ENCODE peak calls at places on chromosomes 11 and 22, in nine cellular contexts. One of them, this sample, is unnamed.

GRCh38 chr11:12540075-12540685 is 134.0 kb upstream of the TEAD1 start:
- DNase-seq in RWPE2: no peak
- DNase-seq in Calu3: no peak
- DNase-seq in GM10248: no peak
- DNase-seq in body of pancreas: no peak
- DNase-seq in lung: no peak
- DNase-seq in pancreas: no peak
- DNase-seq in nephron progenitor cell: no peak
- DNase-seq in mucosa of descending colon: no peak
- DNase-seq in this sample: no peak

GRCh38 chr11:12091957-12092558 is 18.3 kb upstream of the MICAL2 start:
- DNase-seq in GM10248: no peak
- DNase-seq in body of pancreas: no peak
- DNase-seq in Calu3: no peak
- DNase-seq in mucosa of descending colon: no peak
- DNase-seq in nephron progenitor cell: no peak
- DNase-seq in pancreas: no peak
- DNase-seq in RWPE2: no peak
- DNase-seq in lung: no peak
- DNase-seq in this sample: no peak

GRCh38 chr11:8011981-8012444 is 24.9 kb downstream of the EIF3F start:
- DNase-seq in Calu3: no peak
- DNase-seq in RWPE2: no peak
- DNase-seq in GM10248: no peak
- DNase-seq in lung: no peak
- DNase-seq in nephron progenitor cell: no peak
- DNase-seq in pancreas: no peak
- DNase-seq in body of pancreas: no peak
- DNase-seq in mucosa of descending colon: no peak
- DNase-seq in this sample: no peak

GRCh38 chr22:48931452-48931851 is 896.2 kb downstream of the BRD1 start:
- DNase-seq in mucosa of descending colon: no peak
- DNase-seq in pancreas: no peak
- DNase-seq in Calu3: no peak
- DNase-seq in GM10248: no peak
- DNase-seq in RWPE2: no peak
- DNase-seq in lung: no peak
- DNase-seq in nephron progenitor cell: no peak
- DNase-seq in body of pancreas: no peak
- DNase-seq in this sample: no peak

GRCh38 chr11:13644997-13645667 is 23.3 kb upstream of the FAR1 start:
- DNase-seq in nephron progenitor cell: no peak
- DNase-seq in pancreas: no peak
- DNase-seq in body of pancreas: peak
- DNase-seq in lung: no peak
- DNase-seq in Calu3: no peak
- DNase-seq in mucosa of descending colon: no peak
- DNase-seq in RWPE2: no peak
- DNase-seq in GM10248: no peak
- DNase-seq in this sample: no peak

GRCh38 chr11:32838505-32839274 is 9.0 kb downstream of the PRRG4 start:
- DNase-seq in lung: no peak
- DNase-seq in Calu3: no peak
- DNase-seq in mucosa of descending colon: no peak
- DNase-seq in pancreas: no peak
- DNase-seq in body of pancreas: no peak
- DNase-seq in RWPE2: no peak
- DNase-seq in GM10248: no peak
- DNase-seq in nephron progenitor cell: no peak
- DNase-seq in this sample: no peak

GRCh38 chr11:120680322-120680721 is 168.8 kb downstream of the GRIK4 start:
- DNase-seq in RWPE2: no peak
- DNase-seq in pancreas: no peak
- DNase-seq in lung: no peak
- DNase-seq in nephron progenitor cell: no peak
- DNase-seq in body of pancreas: no peak
- DNase-seq in GM10248: no peak
- DNase-seq in mucosa of descending colon: no peak
- DNase-seq in Calu3: no peak
- DNase-seq in this sample: no peak

GRCh38 chr11:1832181-1832988 is 2.4 kb upstream of the SYT8 start:
- DNase-seq in pancreas: peak
- DNase-seq in body of pancreas: peak
- DNase-seq in GM10248: peak
- DNase-seq in lung: no peak
- DNase-seq in RWPE2: no peak
- DNase-seq in Calu3: peak
- DNase-seq in nephron progenitor cell: peak
- DNase-seq in mucosa of descending colon: peak
- DNase-seq in this sample: no peak

GRCh38 chr11:9613118-9613829 is 39.8 kb downstream of the WEE1 start:
- DNase-seq in body of pancreas: peak
- DNase-seq in pancreas: peak
- DNase-seq in lung: peak
- DNase-seq in RWPE2: peak
- DNase-seq in nephron progenitor cell: peak
- DNase-seq in GM10248: peak
- DNase-seq in mucosa of descending colon: peak
- DNase-seq in Calu3: peak
- DNase-seq in this sample: peak

GRCh38 chr11:61728940-61729219 is 23.6 kb upstream of the MYRF start:
- DNase-seq in mucosa of descending colon: no peak
- DNase-seq in lung: peak
- DNase-seq in GM10248: peak
- DNase-seq in Calu3: peak
- DNase-seq in nephron progenitor cell: no peak
- DNase-seq in body of pancreas: no peak
- DNase-seq in RWPE2: no peak
- DNase-seq in pancreas: no peak
- DNase-seq in this sample: no peak

GRCh38 chr22:27804683-27805297 is 3.2 kb upstream of the MN1 start:
- DNase-seq in mucosa of descending colon: peak
- DNase-seq in nephron progenitor cell: peak
- DNase-seq in pancreas: peak
- DNase-seq in lung: peak
- DNase-seq in Calu3: peak
- DNase-seq in RWPE2: no peak
- DNase-seq in GM10248: peak
- DNase-seq in body of pancreas: peak
- DNase-seq in this sample: peak

GRCh38 chr22:17896552-17896951 is 122.3 kb upstream of the BID start:
- DNase-seq in nephron progenitor cell: peak
- DNase-seq in pancreas: peak
- DNase-seq in mucosa of descending colon: no peak
- DNase-seq in body of pancreas: peak
- DNase-seq in Calu3: no peak
- DNase-seq in GM10248: no peak
- DNase-seq in RWPE2: no peak
- DNase-seq in lung: no peak
- DNase-seq in this sample: no peak

GRCh38 chr22:49827853-49828598 is at the start of gene BRD1:
- DNase-seq in body of pancreas: peak
- DNase-seq in mucosa of descending colon: peak
- DNase-seq in RWPE2: no peak
- DNase-seq in lung: no peak
- DNase-seq in GM10248: peak
- DNase-seq in Calu3: peak
- DNase-seq in pancreas: peak
- DNase-seq in nephron progenitor cell: peak
- DNase-seq in this sample: no peak

GRCh38 chr11:114061053-114062049 is 1.8 kb downstream of the ZBTB16 start:
- DNase-seq in nephron progenitor cell: peak
- DNase-seq in Calu3: no peak
- DNase-seq in lung: peak
- DNase-seq in body of pancreas: peak
- DNase-seq in RWPE2: no peak
- DNase-seq in pancreas: peak
- DNase-seq in mucosa of descending colon: peak
- DNase-seq in GM10248: no peak
- DNase-seq in this sample: no peak

GRCh38 chr11:113240790-113241189 is 73.6 kb upstream of the TTC12 start:
- DNase-seq in body of pancreas: no peak
- DNase-seq in mucosa of descending colon: no peak
- DNase-seq in GM10248: no peak
- DNase-seq in pancreas: no peak
- DNase-seq in RWPE2: no peak
- DNase-seq in Calu3: no peak
- DNase-seq in nephron progenitor cell: no peak
- DNase-seq in lung: no peak
- DNase-seq in this sample: no peak

GRCh38 chr11:69825037-69825834 is 6.0 kb upstream of the FGF3 start:
- DNase-seq in nephron progenitor cell: no peak
- DNase-seq in body of pancreas: no peak
- DNase-seq in RWPE2: no peak
- DNase-seq in Calu3: peak
- DNase-seq in GM10248: no peak
- DNase-seq in lung: no peak
- DNase-seq in mucosa of descending colon: peak
- DNase-seq in pancreas: no peak
- DNase-seq in this sample: no peak

GRCh38 chr22:49567894-49568750 is 259.6 kb downstream of the BRD1 start:
- DNase-seq in nephron progenitor cell: no peak
- DNase-seq in pancreas: no peak
- DNase-seq in Calu3: no peak
- DNase-seq in RWPE2: no peak
- DNase-seq in mucosa of descending colon: no peak
- DNase-seq in body of pancreas: no peak
- DNase-seq in lung: no peak
- DNase-seq in GM10248: no peak
- DNase-seq in this sample: peak

GRCh38 chr11:102006835-102007566 is 40.2 kb upstream of the CFAP300 start:
- DNase-seq in GM10248: no peak
- DNase-seq in Calu3: peak
- DNase-seq in lung: no peak
- DNase-seq in body of pancreas: no peak
- DNase-seq in mucosa of descending colon: peak
- DNase-seq in nephron progenitor cell: no peak
- DNase-seq in RWPE2: no peak
- DNase-seq in pancreas: no peak
- DNase-seq in this sample: no peak

GRCh38 chr22:35514366-35514765 is 26.3 kb upstream of the RASD2 start:
- DNase-seq in mucosa of descending colon: no peak
- DNase-seq in lung: no peak
- DNase-seq in RWPE2: no peak
- DNase-seq in body of pancreas: no peak
- DNase-seq in pancreas: no peak
- DNase-seq in Calu3: no peak
- DNase-seq in nephron progenitor cell: no peak
- DNase-seq in GM10248: no peak
- DNase-seq in this sample: no peak

GRCh38 chr22:48864748-48865147 is 962.9 kb downstream of the BRD1 start:
- DNase-seq in mucosa of descending colon: no peak
- DNase-seq in nephron progenitor cell: no peak
- DNase-seq in Calu3: no peak
- DNase-seq in lung: no peak
- DNase-seq in GM10248: no peak
- DNase-seq in body of pancreas: no peak
- DNase-seq in pancreas: no peak
- DNase-seq in RWPE2: peak
- DNase-seq in this sample: no peak

DNA sequence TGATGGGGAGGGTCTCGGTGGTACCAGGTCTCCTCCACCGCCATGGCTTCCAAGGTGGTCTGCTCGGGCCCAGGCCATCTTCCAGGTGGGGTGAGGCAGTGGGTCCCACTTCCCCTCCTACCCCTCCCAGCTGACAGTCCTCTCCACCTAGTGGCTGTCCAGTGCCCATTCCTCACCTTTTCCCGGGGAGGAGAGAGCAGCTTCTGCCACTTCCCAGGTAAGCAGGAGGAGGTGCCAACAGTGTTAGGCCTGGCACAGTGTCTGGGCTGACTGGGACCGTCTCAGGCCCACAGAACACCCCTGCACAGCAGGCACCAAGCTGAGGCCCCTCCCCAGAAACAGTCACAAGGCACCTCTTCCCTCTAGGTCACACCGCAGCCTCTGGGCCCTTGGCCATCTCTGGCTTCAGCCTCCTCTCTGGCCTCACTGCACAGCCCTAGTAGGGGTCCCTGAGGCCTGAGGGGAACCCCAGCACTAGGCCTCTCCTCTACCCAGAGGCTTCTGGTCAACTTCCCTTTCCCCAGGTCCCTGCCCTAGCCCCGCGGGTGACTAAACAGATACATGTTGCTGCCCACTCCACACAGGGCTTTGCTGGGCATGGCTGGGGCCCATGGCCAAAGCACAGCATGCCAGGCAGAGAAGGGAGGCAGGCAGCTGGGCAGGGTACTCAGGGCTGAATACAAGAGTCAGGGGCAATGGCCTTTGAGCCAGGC is 2.3 kb upstream of the ANKRD13D start:
- DNase-seq in GM10248: no peak
- DNase-seq in Calu3: no peak
- DNase-seq in mucosa of descending colon: peak
- DNase-seq in lung: no peak
- DNase-seq in RWPE2: no peak
- DNase-seq in nephron progenitor cell: no peak
- DNase-seq in pancreas: no peak
- DNase-seq in body of pancreas: no peak
- DNase-seq in this sample: no peak
- TF ChIP-seq CTCF in GM10248: peak
- TF ChIP-seq CTCF in Calu3: no peak
- TF ChIP-seq CTCF in mucosa of descending colon: no peak
- TF ChIP-seq CTCF in lung: no peak
- TF ChIP-seq CTCF in RWPE2: no peak
- TF ChIP-seq CTCF in nephron progenitor cell: no peak
- TF ChIP-seq CTCF in pancreas: no peak
- TF ChIP-seq CTCF in body of pancreas: no peak
- TF ChIP-seq CTCF in this sample: no peak

GRCh38 chr22:29328055-29328454 is 12.6 kb upstream of the RASL10A start:
- DNase-seq in mucosa of descending colon: no peak
- DNase-seq in pancreas: no peak
- DNase-seq in lung: no peak
- DNase-seq in GM10248: no peak
- DNase-seq in Calu3: no peak
- DNase-seq in nephron progenitor cell: no peak
- DNase-seq in RWPE2: no peak
- DNase-seq in body of pancreas: no peak
- DNase-seq in this sample: no peak
- TF ChIP-seq CTCF in mucosa of descending colon: no peak
- TF ChIP-seq CTCF in pancreas: no peak
- TF ChIP-seq CTCF in lung: no peak
- TF ChIP-seq CTCF in GM10248: no peak
- TF ChIP-seq CTCF in Calu3: no peak
- TF ChIP-seq CTCF in nephron progenitor cell: no peak
- TF ChIP-seq CTCF in RWPE2: no peak
- TF ChIP-seq CTCF in body of pancreas: no peak
- TF ChIP-seq CTCF in this sample: no peak

GRCh38 chr22:39959640-39960447 is at the start of gene TMA7B:
- DNase-seq in mucosa of descending colon: no peak
- DNase-seq in GM10248: no peak
- DNase-seq in body of pancreas: no peak
- DNase-seq in pancreas: no peak
- DNase-seq in nephron progenitor cell: peak
- DNase-seq in RWPE2: no peak
- DNase-seq in Calu3: peak
- DNase-seq in lung: no peak
- DNase-seq in this sample: no peak
- TF ChIP-seq CTCF in mucosa of descending colon: no peak
- TF ChIP-seq CTCF in GM10248: no peak
- TF ChIP-seq CTCF in body of pancreas: no peak
- TF ChIP-seq CTCF in pancreas: no peak
- TF ChIP-seq CTCF in nephron progenitor cell: peak
- TF ChIP-seq CTCF in RWPE2: peak
- TF ChIP-seq CTCF in Calu3: no peak
- TF ChIP-seq CTCF in lung: no peak
- TF ChIP-seq CTCF in this sample: no peak

GRCh38 chr11:106156290-106156937 is 79.0 kb downstream of the AASDHPPT start:
- DNase-seq in Calu3: peak
- DNase-seq in nephron progenitor cell: peak
- DNase-seq in RWPE2: no peak
- DNase-seq in pancreas: peak
- DNase-seq in mucosa of descending colon: no peak
- DNase-seq in body of pancreas: peak
- DNase-seq in lung: no peak
- DNase-seq in GM10248: peak
- DNase-seq in this sample: no peak
- TF ChIP-seq CTCF in Calu3: no peak
- TF ChIP-seq CTCF in nephron progenitor cell: peak
- TF ChIP-seq CTCF in RWPE2: peak
- TF ChIP-seq CTCF in pancreas: no peak
- TF ChIP-seq CTCF in mucosa of descending colon: no peak
- TF ChIP-seq CTCF in body of pancreas: peak
- TF ChIP-seq CTCF in lung: peak
- TF ChIP-seq CTCF in GM10248: peak
- TF ChIP-seq CTCF in this sample: no peak